ENCODE peak calls at places on chromosomes 4 and X, in five cellular contexts. A is GM23248, I is trophoblast cell, F is aorta, W is ascending aorta. J is an unnamed sample.

GRCh38 chrX:120453985-120454384 is 15.1 kb downstream of the LAMP2 start:
- DNase-seq in W (no peak), I (no peak), F (no peak), A (no peak), J (no peak)

GRCh38 chr4:150782311-150782710 is 200.4 kb downstream of the MAB21L2 start:
- DNase-seq in I (no peak), F (no peak), A (no peak), W (no peak), J (no peak)

GRCh38 chr4:110533940-110534339 is 58.0 kb downstream of the ENPEP start:
- DNase-seq in F (no peak), W (peak; percentile 65), A (peak; percentile 96), I (peak; percentile 29), J (peak; percentile 83)

GRCh38 chr4:153483432-153484418 is 17.6 kb downstream of the TMEM131L start:
- DNase-seq in W (no peak), I (no peak), A (no peak), F (no peak), J (no peak)

GRCh38 chr4:118557298-118557851 is 127.8 kb upstream of the METTL14 start:
- DNase-seq in W (no peak), F (no peak), A (peak; percentile 71), I (no peak), J (peak; percentile 44)

GRCh38 chrX:67555578-67556203 is 11.9 kb downstream of the AR start:
- DNase-seq in F (no peak), W (no peak), I (peak; percentile 9), A (peak; percentile 60), J (no peak)

GRCh38 chr4:90503677-90504076 is 376.5 kb downstream of the CCSER1 start:
- DNase-seq in A (no peak), W (no peak), F (no peak), I (no peak), J (no peak)

GRCh38 chrX:17375631-17376380 is 806 bp downstream of the NHS start:
- DNase-seq in W (no peak), I (peak; percentile 51), F (peak; percentile 80), A (peak; percentile 65), J (no peak)

GRCh38 chr4:168857546-168858314 is 152.3 kb downstream of the CBR4 start:
- DNase-seq in A (no peak), F (no peak), W (peak; percentile 78), I (no peak), J (no peak)

GRCh38 chr4:21768349-21769310 is 179.9 kb downstream of the KCNIP4 start:
- DNase-seq in A (peak; percentile 62), I (no peak), F (no peak), W (no peak), J (no peak)

GRCh38 chr4:155042014-155042413 is 166.4 kb upstream of the NPY2R start:
- DNase-seq in F (no peak), W (no peak), A (no peak), I (no peak), J (no peak)

GRCh38 chrX:37701588-37701987 is 16.0 kb downstream of the XK start:
- DNase-seq in W (no peak), I (no peak), A (no peak), F (no peak), J (no peak)

GRCh38 chr4:170938588-170938987 is 848.8 kb upstream of the AADAT start:
- DNase-seq in I (no peak), W (no peak), A (no peak), F (no peak), J (no peak)

GRCh38 chr4:108465886-108466491 is 154.4 kb upstream of the RPL34 start:
- DNase-seq in I (no peak), W (no peak), A (no peak), F (no peak), J (no peak)

DNA sequence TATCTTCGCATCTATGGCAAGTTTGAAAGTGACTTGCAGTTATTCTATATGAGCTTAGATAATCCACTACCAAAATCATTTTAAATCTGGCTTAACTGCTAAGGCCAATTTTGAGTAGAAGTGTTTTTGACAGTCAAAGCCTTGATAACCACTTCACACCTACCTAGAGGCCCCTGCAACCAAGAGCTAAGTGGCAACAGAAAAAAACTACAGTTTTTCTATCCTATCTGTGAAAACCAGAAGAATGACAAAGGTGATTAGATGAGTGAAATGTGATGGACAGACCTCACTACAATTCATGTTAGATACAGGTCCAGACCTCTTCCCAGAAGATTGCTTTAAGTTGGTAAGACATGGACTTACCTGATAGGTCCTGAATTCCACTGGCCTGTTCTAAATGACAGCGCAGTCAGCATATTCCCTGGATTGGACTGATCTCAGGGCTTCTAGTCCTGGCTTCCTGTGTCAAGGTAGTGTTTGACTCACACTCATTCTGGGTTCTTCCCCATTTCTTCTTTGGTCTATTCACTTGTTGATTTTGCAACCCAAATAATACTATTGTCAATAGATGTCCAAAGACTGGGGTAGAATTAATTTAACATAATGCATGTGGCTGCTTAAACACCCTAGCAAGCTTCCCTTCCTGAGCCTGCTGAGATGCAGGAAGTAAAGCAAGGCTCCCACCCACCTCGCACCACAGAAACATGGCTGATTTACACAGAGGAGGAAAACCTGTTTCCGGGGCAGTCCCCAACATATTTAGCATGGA is 65.1 kb downstream of the PPP3CA start:
- DNase-seq in A (no peak), W (no peak), I (no peak), F (no peak), J (no peak)
- H3K4me1 ChIP-seq in A (peaks cover 45% of the 10 kb centered on the region), W (peaks cover 3% of the 10 kb centered on the region), I (no peaks in the 10 kb centered on the region), F (no peaks in the 10 kb centered on the region), J (peaks cover 6% of the 10 kb centered on the region)

GRCh38 chrX:46257451-46257879 is 287.8 kb downstream of the ZNF674 start:
- DNase-seq in A (no peak), F (no peak), I (no peak), W (no peak), J (peak; percentile 37)
- H3K4me1 ChIP-seq in A (peaks cover 19% of the 10 kb centered on the region), F (no peaks in the 10 kb centered on the region), I (no peaks in the 10 kb centered on the region), W (no peaks in the 10 kb centered on the region), J (peaks cover 30% of the 10 kb centered on the region)

GRCh38 chr4:7802093-7802726 is 137.5 kb downstream of the AFAP1 start:
- DNase-seq in A (peak; percentile 91), F (peak; percentile 89), I (peak; percentile 78), W (peak; percentile 91), J (peak; percentile 73)

GRCh38 chr4:7805533-7806079 is 134.1 kb downstream of the AFAP1 start:
- DNase-seq in I (peak; percentile 80), F (no peak), A (peak; percentile 81), W (peak; percentile 92), J (peak; percentile 85)

GRCh38 chr4:7803371-7803770 is 136.3 kb downstream of the AFAP1 start:
- DNase-seq in W (no peak), I (no peak), A (no peak), F (no peak), J (no peak)

GRCh38 chr4:7804759-7805385 is 134.8 kb downstream of the AFAP1 start:
- DNase-seq in A (no peak), I (no peak), W (no peak), F (no peak), J (no peak)

GRCh38 chr4:7803992-7804758 is 135.5 kb downstream of the AFAP1 start:
- DNase-seq in W (peak; percentile 93), F (peak; percentile 96), A (peak; percentile 84), I (peak; percentile 72), J (peak; percentile 76)
- H3K4me1 ChIP-seq in W (peaks cover 30% of the 10 kb centered on the region), F (peaks cover 5% of the 10 kb centered on the region), A (peaks cover 37% of the 10 kb centered on the region), I (peaks cover 22% of the 10 kb centered on the region), J (peaks cover 25% of the 10 kb centered on the region)

GRCh38 chrX:30941898-30942297 is 52.8 kb upstream of the TAB3 start:
- DNase-seq in F (no peak), I (peak; percentile 10), W (no peak), A (no peak), J (peak; percentile 8)

GRCh38 chrX:30943984-30944383 is 54.9 kb upstream of the TAB3 start:
- DNase-seq in I (no peak), W (no peak), A (no peak), F (no peak), J (no peak)

GRCh38 chrX:30935985-30936384 is 46.9 kb upstream of the TAB3 start:
- DNase-seq in A (peak; percentile 44), I (peak; percentile 50), F (no peak), W (no peak), J (peak; percentile 17)

GRCh38 chrX:30938295-30938694 is 49.2 kb upstream of the TAB3 start:
- DNase-seq in I (peak; percentile 21), W (no peak), A (no peak), F (no peak), J (no peak)

DNA sequence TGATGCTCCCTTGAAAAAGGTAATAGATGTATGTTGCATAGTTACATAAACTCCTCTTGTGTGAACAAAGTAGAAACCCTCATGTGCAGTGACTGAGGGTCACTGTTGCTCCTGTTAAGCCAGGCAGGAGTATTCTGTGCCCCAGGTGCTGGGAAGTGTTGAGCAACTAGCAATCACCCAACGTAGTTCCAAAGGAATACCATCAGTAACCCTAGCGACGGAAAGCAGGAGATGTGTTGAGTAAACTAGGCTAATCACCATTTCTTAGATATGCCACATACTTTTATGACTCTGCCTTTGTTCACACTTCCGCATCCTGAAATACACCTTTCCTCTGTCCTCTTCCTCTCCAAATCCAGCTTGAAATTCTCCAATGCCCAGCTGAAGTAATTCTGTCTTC is 50.9 kb upstream of the TAB3 start:
- DNase-seq in I (peak; percentile 85), A (no peak), W (no peak), F (no peak), J (no peak)
- H3K4me1 ChIP-seq in I (peaks cover 3% of the 10 kb centered on the region), A (no peaks in the 10 kb centered on the region), W (no peaks in the 10 kb centered on the region), F (peaks cover 3% of the 10 kb centered on the region), J (peaks cover 8% of the 10 kb centered on the region)

J was measured in PC-9.